ENCODE peak calls at places on chromosomes 7 and 10, in four cellular contexts. R, O, B and U are unnamed samples.

GRCh38 chr10:11586170-11586569 is 25.3 kb downstream of the USP6NL start:
- DNase-seq in R (no peak), O (no peak), B (no peak), U (no peak)

GRCh38 chr10:12448729-12449391 is 99.5 kb downstream of the CAMK1D start:
- DNase-seq in R (no peak), O (no peak), B (peak), U (no peak)

GRCh38 chr10:121583258-121583657 is 15.0 kb downstream of the FGFR2 start:
- DNase-seq in R (no peak), O (no peak), B (no peak), U (no peak)

GRCh38 chr7:107998660-107999480 is 4.1 kb downstream of the LAMB1 start:
- DNase-seq in R (no peak), O (no peak), B (no peak), U (no peak)

GRCh38 chr7:70679666-70680065 is 452.3 kb upstream of the GALNT17 start:
- DNase-seq in R (no peak), O (no peak), B (peak), U (no peak)

GRCh38 chr10:48564466-48565150 is 40.3 kb downstream of the ARHGAP22 start:
- DNase-seq in R (no peak), O (no peak), B (no peak), U (no peak)

GRCh38 chr7:1314021-1314907 is 81.6 kb downstream of the UNCX start:
- DNase-seq in R (no peak), O (peak), B (no peak), U (no peak)

GRCh38 chr7:143973870-143974446 is 19.3 kb downstream of the OR2F1 start:
- DNase-seq in R (no peak), O (no peak), B (no peak), U (no peak)

GRCh38 chr7:38796636-38797501 is 112.1 kb downstream of the VPS41 start:
- DNase-seq in R (peak), O (peak), B (peak), U (peak)

GRCh38 chr7:9869566-9869965 is 1104.1 kb upstream of the PHF14 start:
- DNase-seq in R (no peak), O (no peak), B (no peak), U (no peak)

GRCh38 chr10:95217476-95217875 is 23.4 kb downstream of the ACSM6 start:
- DNase-seq in R (no peak), O (no peak), B (no peak), U (no peak)

GRCh38 chr7:73725703-73726466 is 6.4 kb upstream of the STX1A start:
- DNase-seq in R (peak), O (peak), B (no peak), U (peak)

GRCh38 chr10:58414270-58415041 is 29.2 kb downstream of the TFAM start:
- DNase-seq in R (peak), O (no peak), B (no peak), U (peak)

GRCh38 chr7:142443614-142444013 is 185.8 kb upstream of the PRSS58 start:
- DNase-seq in R (no peak), O (no peak), B (no peak), U (no peak)

GRCh38 chr10:104880655-104881222 is 239.6 kb downstream of the SORCS3 start:
- DNase-seq in R (no peak), O (no peak), B (no peak), U (no peak)

GRCh38 chr7:97011536-97012292 is 6.4 kb downstream of the DLX6 start:
- DNase-seq in R (no peak), O (no peak), B (no peak), U (no peak)

GRCh38 chr10:6202098-6202683 is 541 bp upstream of the PFKFB3 start:
- DNase-seq in R (no peak), O (peak), B (no peak), U (no peak)

GRCh38 chr10:119620241-119620753 is 23.5 kb upstream of the TIAL1 start:
- DNase-seq in R (no peak), O (no peak), B (no peak), U (no peak)

GRCh38 chr10:48651293-48651692 is 33.4 kb upstream of the WDFY4 start:
- DNase-seq in R (no peak), O (no peak), B (no peak), U (no peak)

GRCh38 chr7:17038160-17038782 is 156.5 kb upstream of the AGR3 start:
- DNase-seq in R (peak), O (no peak), B (no peak), U (no peak)

GRCh38 chr10:109426987-109427386 is 496.3 kb downstream of the XPNPEP1 start:
- DNase-seq in R (no peak), O (no peak), B (no peak), U (no peak)

GRCh38 chr10:61456095-61456789 is 3.1 kb upstream of the TMEM26 start:
- DNase-seq in R (no peak), O (no peak), B (no peak), U (no peak)

GRCh38 chr7:17041324-17041723 is 159.5 kb upstream of the AGR3 start:
- DNase-seq in R (peak), O (no peak), B (no peak), U (no peak)

GRCh38 chr10:71838264-71839211 is 12.5 kb downstream of the PSAP start:
- DNase-seq in R (no peak), O (no peak), B (no peak), U (peak)

GRCh38 chr10:8069108-8069507 is 14.6 kb downstream of the GATA3 start:
- DNase-seq in R (no peak), O (no peak), B (peak), U (no peak)

GRCh38 chr10:11440250-11441150 is 170.9 kb downstream of the USP6NL start:
- DNase-seq in R (no peak), O (peak), B (peak), U (no peak)

GRCh38 chr10:79022565-79023488 is 45.9 kb upstream of the ZMIZ1 start:
- DNase-seq in R (peak), O (peak), B (peak), U (peak)

GRCh38 chr10:51999089-51999488 is 299.7 kb upstream of the CSTF2T start:
- DNase-seq in R (no peak), O (no peak), B (no peak), U (no peak)

GRCh38 chr7:90775383-90775965 is 179.4 kb downstream of the CDK14 start:
- DNase-seq in R (no peak), O (no peak), B (no peak), U (no peak)

GRCh38 chr7:99171731-99172130 is 27.8 kb upstream of the SMURF1 start:
- DNase-seq in R (no peak), O (no peak), B (no peak), U (no peak)

GRCh38 chr7:266851-267840 is 22.8 kb upstream of the FOXL3 start:
- DNase-seq in R (peak), O (peak), B (no peak), U (peak)

GRCh38 chr7:24115661-24116060 is 168.3 kb upstream of the NPY start:
- DNase-seq in R (no peak), O (no peak), B (no peak), U (no peak)

GRCh38 chr7:117386125-117386709 is 41.1 kb downstream of the ASZ1 start:
- DNase-seq in R (no peak), O (no peak), B (no peak), U (no peak)

GRCh38 chr7:68573271-68574000 is 1024.8 kb upstream of the AUTS2 start:
- DNase-seq in R (no peak), O (no peak), B (no peak), U (no peak)

GRCh38 chr7:1062296-1063294 is 18.2 kb downstream of the GPR146 start:
- DNase-seq in R (no peak), O (no peak), B (peak), U (no peak)

GRCh38 chr10:110410329-110411046 is 87.2 kb upstream of the DUSP5 start:
- DNase-seq in R (peak), O (no peak), B (no peak), U (peak)

GRCh38 chr10:12349628-12350166 is 350 bp downstream of the CAMK1D start:
- DNase-seq in R (no peak), O (no peak), B (no peak), U (no peak)

DNA sequence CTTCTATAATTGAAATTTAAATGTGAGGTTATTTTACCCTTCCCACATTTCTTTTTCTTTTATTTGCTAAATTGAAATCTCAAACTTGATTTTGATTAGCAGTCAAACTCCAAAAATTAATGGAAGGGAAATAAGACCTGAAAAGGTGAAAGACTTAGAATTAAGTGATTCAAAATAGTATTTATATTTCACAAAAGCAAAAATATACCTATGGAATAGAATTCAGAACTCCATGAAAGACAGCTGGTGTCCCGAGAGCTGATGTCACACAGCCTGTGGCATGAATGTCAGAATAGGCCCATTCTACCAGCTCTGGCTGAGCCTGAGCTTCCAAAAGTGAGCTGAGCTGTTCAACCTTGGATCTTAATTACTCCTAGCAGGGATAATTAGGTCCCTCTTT is at the start of gene FAM24A:
- DNase-seq in R (no peak), O (no peak), B (no peak), U (no peak)
- TF ChIP-seq HDAC6 in R (no peak), O (no peak), B (no peak), U (no peak)

GRCh38 chr7:28269700-28270361 is 89.2 kb upstream of the JAZF1 start:
- DNase-seq in R (no peak), O (no peak), B (no peak), U (no peak)
- TF ChIP-seq HDAC6 in R (no peak), O (no peak), B (no peak), U (no peak)

GRCh38 chr7:101819913-101820522 is 2.6 kb downstream of the CUX1 start:
- DNase-seq in R (no peak), O (no peak), B (no peak), U (no peak)
- TF ChIP-seq HDAC6 in R (no peak), O (no peak), B (no peak), U (no peak)

GRCh38 chr10:35306852-35307251 is 29.5 kb upstream of the CCNY start:
- DNase-seq in R (peak), O (no peak), B (no peak), U (no peak)
- TF ChIP-seq HDAC6 in R (no peak), O (no peak), B (no peak), U (no peak)

GRCh38 chr7:30721211-30721610 is 30.7 kb upstream of the INMT start:
- DNase-seq in R (no peak), O (no peak), B (no peak), U (no peak)

GRCh38 chr7:30726296-30727006 is 25.5 kb upstream of the INMT start:
- DNase-seq in R (no peak), O (no peak), B (no peak), U (no peak)

GRCh38 chr7:30722671-30723070 is 29.3 kb upstream of the INMT start:
- DNase-seq in R (no peak), O (no peak), B (no peak), U (no peak)

GRCh38 chr7:30727061-30727945 is 24.6 kb upstream of the INMT start:
- DNase-seq in R (no peak), O (peak), B (no peak), U (no peak)

GRCh38 chr7:30723776-30724175 is 28.2 kb upstream of the INMT start:
- DNase-seq in R (no peak), O (no peak), B (no peak), U (no peak)
- TF ChIP-seq HDAC6 in R (no peak), O (no peak), B (no peak), U (no peak)

DNA sequence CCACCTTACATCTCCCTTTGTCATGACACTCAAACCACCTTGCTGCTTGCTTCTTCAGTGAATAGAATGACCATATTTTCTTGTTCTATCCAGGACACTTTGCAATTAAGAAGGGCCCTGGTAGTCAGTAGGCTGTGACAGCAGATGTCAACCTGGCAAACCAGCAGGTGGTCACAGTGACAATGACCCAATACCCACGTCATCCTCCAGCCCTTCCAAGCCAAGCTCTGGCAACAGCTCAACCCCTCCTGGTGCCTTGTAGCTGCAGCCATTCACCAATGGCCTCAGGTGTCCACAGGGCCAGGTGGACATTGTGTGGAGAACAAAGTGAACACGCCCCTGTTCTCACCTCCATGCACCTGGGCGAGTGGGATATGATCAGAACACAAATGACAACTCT is 87.6 kb upstream of the MACROH2A2 start:
- DNase-seq in R (no peak), O (peak), B (no peak), U (no peak)
- TF ChIP-seq HDAC6 in R (no peak), O (no peak), B (no peak), U (no peak)